ENCODE peak calls at places on chromosomes 11 and 22, in eight cellular contexts. One of them, this sample, is unnamed.
A peak's percentile ranks its signal among the peaks of the same experiment; 100 is the strongest.

GRCh38 chr22:45009881-45010531 is at the start of gene PHF21B:
- DNase-seq in PC-3: no peak
- DNase-seq in OCI-LY7: peak; percentile 84
- DNase-seq in neural progenitor cell: peak; percentile 97
- DNase-seq in HCT116: no peak
- DNase-seq in GM23248: peak; percentile 38
- DNase-seq in SK-N-SH: peak; percentile 97
- DNase-seq in GM23338: peak; percentile 94
- DNase-seq in this sample: peak; percentile 83

GRCh38 chr11:95443386-95443785 is 212.4 kb upstream of the SESN3 start:
- DNase-seq in SK-N-SH: no peak
- DNase-seq in OCI-LY7: peak; percentile 10
- DNase-seq in GM23248: no peak
- DNase-seq in HCT116: no peak
- DNase-seq in neural progenitor cell: no peak
- DNase-seq in GM23338: no peak
- DNase-seq in PC-3: no peak
- DNase-seq in this sample: no peak

GRCh38 chr22:17767236-17768065 is 6.8 kb downstream of the BID start:
- DNase-seq in GM23338: no peak
- DNase-seq in HCT116: no peak
- DNase-seq in PC-3: no peak
- DNase-seq in GM23248: no peak
- DNase-seq in OCI-LY7: no peak
- DNase-seq in SK-N-SH: no peak
- DNase-seq in neural progenitor cell: no peak
- DNase-seq in this sample: no peak

GRCh38 chr11:61041755-61042518 is 60.4 kb upstream of the CD5 start:
- DNase-seq in SK-N-SH: no peak
- DNase-seq in GM23248: no peak
- DNase-seq in OCI-LY7: peak; percentile 76
- DNase-seq in HCT116: no peak
- DNase-seq in GM23338: peak; percentile 66
- DNase-seq in PC-3: peak; percentile 52
- DNase-seq in neural progenitor cell: peak; percentile 77
- DNase-seq in this sample: peak; percentile 69

GRCh38 chr11:23311986-23312940 is 452.0 kb upstream of the CCDC179 start:
- DNase-seq in GM23248: peak; percentile 38
- DNase-seq in SK-N-SH: peak; percentile 10
- DNase-seq in GM23338: peak; percentile 31
- DNase-seq in HCT116: no peak
- DNase-seq in PC-3: peak; percentile 81
- DNase-seq in OCI-LY7: no peak
- DNase-seq in neural progenitor cell: peak; percentile 3
- DNase-seq in this sample: no peak

GRCh38 chr11:19889531-19889930 is 176.9 kb downstream of the NAV2 start:
- DNase-seq in SK-N-SH: no peak
- DNase-seq in GM23338: no peak
- DNase-seq in HCT116: no peak
- DNase-seq in GM23248: peak; percentile 34
- DNase-seq in OCI-LY7: no peak
- DNase-seq in PC-3: no peak
- DNase-seq in neural progenitor cell: no peak
- DNase-seq in this sample: no peak

GRCh38 chr11:68338041-68338800 is 25.8 kb downstream of the LRP5 start:
- DNase-seq in HCT116: no peak
- DNase-seq in GM23338: no peak
- DNase-seq in PC-3: no peak
- DNase-seq in neural progenitor cell: no peak
- DNase-seq in GM23248: peak; percentile 85
- DNase-seq in SK-N-SH: no peak
- DNase-seq in OCI-LY7: no peak
- DNase-seq in this sample: no peak

GRCh38 chr11:100676901-100677300 is 10.2 kb upstream of the ARHGAP42 start:
- DNase-seq in GM23248: no peak
- DNase-seq in SK-N-SH: no peak
- DNase-seq in GM23338: peak; percentile 95
- DNase-seq in HCT116: peak; percentile 4
- DNase-seq in neural progenitor cell: no peak
- DNase-seq in PC-3: no peak
- DNase-seq in OCI-LY7: no peak
- DNase-seq in this sample: no peak

GRCh38 chr11:107856981-107857517 is 1.5 kb downstream of the SLC35F2 start:
- DNase-seq in OCI-LY7: no peak
- DNase-seq in neural progenitor cell: no peak
- DNase-seq in GM23248: peak; percentile 20
- DNase-seq in PC-3: peak; percentile 96
- DNase-seq in SK-N-SH: no peak
- DNase-seq in GM23338: no peak
- DNase-seq in HCT116: peak; percentile 62
- DNase-seq in this sample: no peak

GRCh38 chr22:42621505-42622002 is 6.9 kb upstream of the POLDIP3 start:
- DNase-seq in HCT116: peak; percentile 50
- DNase-seq in GM23248: peak; percentile 90
- DNase-seq in GM23338: peak; percentile 96
- DNase-seq in OCI-LY7: peak; percentile 73
- DNase-seq in SK-N-SH: peak; percentile 89
- DNase-seq in PC-3: peak; percentile 69
- DNase-seq in neural progenitor cell: peak; percentile 93
- DNase-seq in this sample: peak; percentile 86

GRCh38 chr11:94678236-94678635 is 89.9 kb upstream of the AMOTL1 start:
- DNase-seq in PC-3: peak; percentile 97
- DNase-seq in HCT116: no peak
- DNase-seq in SK-N-SH: no peak
- DNase-seq in GM23338: no peak
- DNase-seq in OCI-LY7: no peak
- DNase-seq in neural progenitor cell: no peak
- DNase-seq in GM23248: peak; percentile 18
- DNase-seq in this sample: no peak

GRCh38 chr11:120334894-120335462 is 1.2 kb upstream of the ARHGEF12 start:
- DNase-seq in PC-3: peak; percentile 96
- DNase-seq in neural progenitor cell: peak; percentile 71
- DNase-seq in OCI-LY7: peak; percentile 79
- DNase-seq in GM23338: peak; percentile 79
- DNase-seq in HCT116: no peak
- DNase-seq in GM23248: peak; percentile 84
- DNase-seq in SK-N-SH: peak; percentile 59
- DNase-seq in this sample: peak; percentile 88

GRCh38 chr22:30523646-30524489 is 18.4 kb upstream of the SEC14L4 start:
- DNase-seq in OCI-LY7: no peak
- DNase-seq in GM23338: no peak
- DNase-seq in neural progenitor cell: no peak
- DNase-seq in HCT116: no peak
- DNase-seq in GM23248: no peak
- DNase-seq in SK-N-SH: no peak
- DNase-seq in PC-3: no peak
- DNase-seq in this sample: no peak

GRCh38 chr11:28727254-28727653 is 619.1 kb downstream of the METTL15 start:
- DNase-seq in GM23248: peak; percentile 62
- DNase-seq in HCT116: no peak
- DNase-seq in OCI-LY7: no peak
- DNase-seq in SK-N-SH: no peak
- DNase-seq in neural progenitor cell: no peak
- DNase-seq in GM23338: no peak
- DNase-seq in PC-3: no peak
- DNase-seq in this sample: no peak

GRCh38 chr11:7677071-7677470 is 3.8 kb upstream of the CYB5R2 start:
- DNase-seq in GM23338: no peak
- DNase-seq in PC-3: peak; percentile 87
- DNase-seq in SK-N-SH: no peak
- DNase-seq in neural progenitor cell: no peak
- DNase-seq in OCI-LY7: no peak
- DNase-seq in GM23248: peak; percentile 70
- DNase-seq in HCT116: no peak
- DNase-seq in this sample: no peak

GRCh38 chr11:17230867-17231851 is 23.4 kb upstream of the PIK3C2A start:
- DNase-seq in PC-3: no peak
- DNase-seq in OCI-LY7: peak; percentile 27
- DNase-seq in neural progenitor cell: no peak
- DNase-seq in HCT116: no peak
- DNase-seq in GM23248: no peak
- DNase-seq in GM23338: no peak
- DNase-seq in SK-N-SH: no peak
- DNase-seq in this sample: no peak

GRCh38 chr22:50733521-50734342 is 4.3 kb upstream of the ACR start:
- DNase-seq in HCT116: no peak
- DNase-seq in GM23248: peak; percentile 65
- DNase-seq in GM23338: no peak
- DNase-seq in OCI-LY7: no peak
- DNase-seq in neural progenitor cell: peak; percentile 17
- DNase-seq in SK-N-SH: peak; percentile 84
- DNase-seq in PC-3: no peak
- DNase-seq in this sample: no peak

GRCh38 chr11:123255909-123256308 is 60.9 kb upstream of the CLMP start:
- DNase-seq in HCT116: no peak
- DNase-seq in GM23338: peak; percentile 68
- DNase-seq in GM23248: no peak
- DNase-seq in PC-3: no peak
- DNase-seq in neural progenitor cell: peak; percentile 77
- DNase-seq in SK-N-SH: no peak
- DNase-seq in OCI-LY7: no peak
- DNase-seq in this sample: peak; percentile 34

DNA sequence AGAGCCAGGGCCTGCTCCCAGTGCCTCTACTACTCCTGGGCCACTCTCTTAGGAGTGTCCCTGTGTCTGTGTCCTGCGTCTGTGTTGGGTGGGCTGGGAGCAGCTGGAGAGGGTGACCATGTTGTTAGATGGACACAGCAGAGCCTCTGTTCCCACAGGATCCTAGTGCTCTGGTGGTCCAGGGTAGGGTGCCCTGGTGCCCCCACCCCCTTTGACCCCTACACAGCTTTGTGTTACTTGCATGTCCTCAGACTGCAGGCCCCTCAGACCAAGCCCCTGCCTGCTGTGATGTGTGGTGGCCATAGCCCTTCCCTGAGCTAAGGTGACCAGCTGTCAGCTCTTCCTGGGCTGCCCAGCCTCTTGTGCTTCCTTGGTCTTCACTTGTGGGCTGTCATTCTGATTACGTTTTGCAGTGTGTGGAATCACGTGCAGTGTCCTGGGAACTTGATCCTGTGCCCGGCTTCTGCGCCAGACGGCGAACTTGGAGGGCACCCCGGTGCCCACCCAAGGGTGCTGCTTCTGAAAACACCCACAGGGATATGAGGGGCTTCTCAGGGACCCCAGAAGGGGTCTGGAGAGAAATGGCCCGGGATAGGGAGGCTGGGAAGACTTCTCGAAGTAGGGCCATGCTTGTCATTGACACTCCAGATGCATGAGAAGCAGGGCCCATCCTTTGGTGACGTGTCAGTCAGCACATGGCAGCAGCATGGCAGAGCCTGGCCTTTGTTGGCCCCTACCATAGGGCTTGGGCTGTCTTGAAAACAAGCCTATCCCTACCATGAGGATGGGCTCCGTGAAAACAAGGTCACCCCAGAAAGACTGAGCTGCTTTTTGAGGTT is 1.5 kb downstream of the TANGO2 start:
- DNase-seq in GM23338: no peak
- DNase-seq in neural progenitor cell: no peak
- DNase-seq in OCI-LY7: no peak
- DNase-seq in GM23248: no peak
- DNase-seq in HCT116: no peak
- DNase-seq in PC-3: no peak
- DNase-seq in SK-N-SH: no peak
- DNase-seq in this sample: no peak
- H3K4me3 ChIP-seq in GM23338: no peak overlapping the region
- H3K4me3 ChIP-seq in neural progenitor cell: no peak overlapping the region
- H3K4me3 ChIP-seq in OCI-LY7: peak overlapping the region; percentile 83
- H3K4me3 ChIP-seq in GM23248: peak overlapping the region; percentile 87
- H3K4me3 ChIP-seq in HCT116: peak overlapping the region; percentile 96
- H3K4me3 ChIP-seq in PC-3: peak overlapping the region; percentile 85
- H3K4me3 ChIP-seq in SK-N-SH: peak overlapping the region; percentile 96
- H3K4me3 ChIP-seq in this sample: no peak overlapping the region

GRCh38 chr11:134360050-134360835 is 28.5 kb downstream of the GLB1L2 start:
- DNase-seq in SK-N-SH: peak; percentile 98
- DNase-seq in neural progenitor cell: peak; percentile 91
- DNase-seq in HCT116: peak; percentile 54
- DNase-seq in GM23338: peak; percentile 93
- DNase-seq in PC-3: peak; percentile 83
- DNase-seq in OCI-LY7: peak; percentile 39
- DNase-seq in GM23248: peak; percentile 76
- DNase-seq in this sample: peak; percentile 90
- H2AFZ ChIP-seq in SK-N-SH: no peak overlapping the region
- H2AFZ ChIP-seq in neural progenitor cell: peak overlapping the region; percentile 56
- H2AFZ ChIP-seq in HCT116: no peak overlapping the region
- H2AFZ ChIP-seq in GM23338: peak overlapping the region; percentile 100
- H2AFZ ChIP-seq in PC-3: peak overlapping the region; percentile 59
- H2AFZ ChIP-seq in OCI-LY7: no peak overlapping the region
- H2AFZ ChIP-seq in GM23248: no peak overlapping the region
- H2AFZ ChIP-seq in this sample: no peak overlapping the region

GRCh38 chr22:46499798-46500174 is 37.6 kb downstream of the CELSR1 start:
- DNase-seq in neural progenitor cell: no peak
- DNase-seq in OCI-LY7: no peak
- DNase-seq in GM23248: no peak
- DNase-seq in GM23338: no peak
- DNase-seq in HCT116: no peak
- DNase-seq in PC-3: no peak
- DNase-seq in SK-N-SH: no peak
- DNase-seq in this sample: peak; percentile 2

GRCh38 chr22:46501701-46502100 is 35.7 kb downstream of the CELSR1 start:
- DNase-seq in OCI-LY7: no peak
- DNase-seq in GM23338: no peak
- DNase-seq in SK-N-SH: no peak
- DNase-seq in GM23248: peak; percentile 77
- DNase-seq in PC-3: peak; percentile 75
- DNase-seq in neural progenitor cell: no peak
- DNase-seq in HCT116: no peak
- DNase-seq in this sample: no peak

GRCh38 chr22:46502346-46502745 is 35.1 kb downstream of the CELSR1 start:
- DNase-seq in HCT116: no peak
- DNase-seq in GM23248: no peak
- DNase-seq in neural progenitor cell: no peak
- DNase-seq in SK-N-SH: no peak
- DNase-seq in GM23338: no peak
- DNase-seq in PC-3: no peak
- DNase-seq in OCI-LY7: no peak
- DNase-seq in this sample: no peak

GRCh38 chr22:46502776-46503175 is 34.6 kb downstream of the CELSR1 start:
- DNase-seq in OCI-LY7: no peak
- DNase-seq in GM23248: no peak
- DNase-seq in SK-N-SH: peak; percentile 11
- DNase-seq in GM23338: no peak
- DNase-seq in neural progenitor cell: peak; percentile 13
- DNase-seq in PC-3: no peak
- DNase-seq in HCT116: no peak
- DNase-seq in this sample: no peak

GRCh38 chr22:46500201-46500600 is 37.2 kb downstream of the CELSR1 start:
- DNase-seq in HCT116: no peak
- DNase-seq in GM23338: peak; percentile 94
- DNase-seq in OCI-LY7: no peak
- DNase-seq in GM23248: no peak
- DNase-seq in neural progenitor cell: peak; percentile 97
- DNase-seq in PC-3: no peak
- DNase-seq in SK-N-SH: no peak
- DNase-seq in this sample: peak; percentile 18
- TF ChIP-seq EZH2phosphoT487 in HCT116: no peak
- TF ChIP-seq EZH2phosphoT487 in GM23338: no peak
- TF ChIP-seq EZH2phosphoT487 in OCI-LY7: no peak
- TF ChIP-seq EZH2phosphoT487 in GM23248: no peak
- TF ChIP-seq EZH2phosphoT487 in neural progenitor cell: no peak
- TF ChIP-seq EZH2phosphoT487 in PC-3: no peak
- TF ChIP-seq EZH2phosphoT487 in SK-N-SH: no peak
- TF ChIP-seq EZH2phosphoT487 in this sample: no peak

GRCh38 chr11:32635819-32636218 is 52.2 kb downstream of the EIF3M start:
- DNase-seq in OCI-LY7: no peak
- DNase-seq in neural progenitor cell: no peak
- DNase-seq in PC-3: no peak
- DNase-seq in GM23338: no peak
- DNase-seq in HCT116: no peak
- DNase-seq in GM23248: no peak
- DNase-seq in SK-N-SH: no peak
- DNase-seq in this sample: no peak

GRCh38 chr11:32630844-32631243 is 47.2 kb downstream of the EIF3M start:
- DNase-seq in PC-3: no peak
- DNase-seq in HCT116: no peak
- DNase-seq in GM23338: no peak
- DNase-seq in SK-N-SH: no peak
- DNase-seq in GM23248: no peak
- DNase-seq in neural progenitor cell: no peak
- DNase-seq in OCI-LY7: no peak
- DNase-seq in this sample: no peak
- H3K4me3 ChIP-seq in PC-3: no peak overlapping the region
- H3K4me3 ChIP-seq in HCT116: no peak overlapping the region
- H3K4me3 ChIP-seq in GM23338: no peak overlapping the region
- H3K4me3 ChIP-seq in SK-N-SH: no peak overlapping the region
- H3K4me3 ChIP-seq in GM23248: no peak overlapping the region
- H3K4me3 ChIP-seq in neural progenitor cell: no peak overlapping the region
- H3K4me3 ChIP-seq in OCI-LY7: no peak overlapping the region
- H3K4me3 ChIP-seq in this sample: no peak overlapping the region

This sample was measured in hepatocyte.